ENCODE peak calls at places on chromosomes 12 and 14, in six cellular contexts. H is pancreas, B is Peyer's patch, C is left cardiac atrium, S is naive B cell, P is NCI-H774. J is an unnamed sample.

GRCh38 chr12:102740157-102741032 is 176.6 kb downstream of the PAH start:
- DNase-seq in P (peak; percentile 64), B (no peak), C (no peak), S (no peak), H (no peak), J (peak; percentile 50)

GRCh38 chr12:99054601-99055128 is 409.6 kb downstream of the APAF1 start:
- DNase-seq in H (no peak), P (peak; percentile 25), B (no peak), S (no peak), C (no peak), J (no peak)

GRCh38 chr12:14993537-14994266 is 20.9 kb downstream of the PDE6H start:
- DNase-seq in B (no peak), S (peak; percentile 35), P (no peak), C (no peak), H (no peak), J (peak; percentile 23)

GRCh38 chr12:33330940-33331339 is 108.7 kb downstream of the SYT10 start:
- DNase-seq in H (no peak), B (no peak), S (no peak), C (no peak), P (no peak), J (no peak)

GRCh38 chr14:103749452-103749851 is 33.8 kb downstream of the ZFYVE21 start:
- DNase-seq in H (no peak), C (no peak), S (no peak), B (no peak), P (no peak), J (no peak)

GRCh38 chr12:114655934-114656697 is 27.9 kb downstream of the TBX3 start:
- DNase-seq in C (no peak), B (no peak), H (no peak), P (no peak), S (no peak), J (no peak)

GRCh38 chr14:101558739-101559240 is 2.5 kb upstream of the DIO3 start:
- DNase-seq in S (no peak), C (no peak), H (no peak), P (no peak), B (no peak), J (no peak)

GRCh38 chr12:83763425-83763824 is 1076.7 kb downstream of the TMTC2 start:
- DNase-seq in S (no peak), C (no peak), H (no peak), B (no peak), P (no peak), J (no peak)

GRCh38 chr14:63045612-63046320 is 508 bp upstream of the KCNH5 start:
- DNase-seq in H (peak; percentile 31), P (peak; percentile 46), B (peak; percentile 41), C (peak; percentile 21), S (no peak), J (no peak)

GRCh38 chr14:88168498-88169165 is 154.4 kb downstream of the KCNK10 start:
- DNase-seq in S (peak; percentile 30), C (no peak), B (no peak), P (no peak), H (no peak), J (peak; percentile 21)

GRCh38 chr12:83156800-83157199 is 470.1 kb downstream of the TMTC2 start:
- DNase-seq in C (no peak), P (no peak), S (no peak), H (no peak), B (no peak), J (no peak)

GRCh38 chr14:72558721-72559120 is 335.2 kb downstream of the DPF3 start:
- DNase-seq in H (no peak), B (no peak), P (no peak), C (no peak), S (no peak), J (peak; percentile 80)

GRCh38 chr12:105803292-105803691 is 335.5 kb downstream of the NUAK1 start:
- DNase-seq in P (no peak), C (no peak), H (no peak), S (no peak), B (no peak), J (no peak)

GRCh38 chr12:122499991-122500684 is 594 bp downstream of the ZCCHC8 start:
- DNase-seq in P (peak; percentile 57), C (peak; percentile 62), B (peak; percentile 81), S (peak; percentile 35), H (peak; percentile 57), J (peak; percentile 38)

GRCh38 chr12:96026331-96026730 is 9.1 kb downstream of the LTA4H start:
- DNase-seq in P (no peak), B (no peak), H (no peak), C (no peak), S (no peak), J (no peak)

GRCh38 chr14:99028041-99028440 is 244.0 kb downstream of the BCL11B start:
- DNase-seq in P (no peak), H (no peak), B (no peak), S (no peak), C (no peak), J (no peak)

GRCh38 chr12:47383942-47384341 is 304.2 kb upstream of the AMIGO2 start:
- DNase-seq in P (no peak), H (no peak), S (no peak), B (no peak), C (no peak), J (no peak)

GRCh38 chr14:52840916-52841315 is 49.5 kb upstream of the GNPNAT1 start:
- DNase-seq in C (peak; percentile 45), H (no peak), B (no peak), P (no peak), S (no peak), J (peak; percentile 73)

GRCh38 chr14:32697704-32698103 is 241.0 kb upstream of the NPAS3 start:
- DNase-seq in P (no peak), S (no peak), C (no peak), B (no peak), H (no peak), J (no peak)

GRCh38 chr14:102088012-102088792 is 1.4 kb upstream of the HSP90AA1 start:
- DNase-seq in H (peak; percentile 48), S (peak; percentile 48), B (peak; percentile 59), P (no peak), C (peak; percentile 65), J (no peak)

GRCh38 chr12:101414533-101415119 is 7.1 kb upstream of the ARL1 start:
- DNase-seq in S (peak; percentile 24), B (no peak), H (no peak), P (peak; percentile 76), C (no peak), J (peak; percentile 33)